ENCODE peak calls at places on chromosomes 5 and 9, in six cellular contexts. D, X, G, Z, T and K are unnamed samples.

GRCh38 chr5:98314262-98314661 is 459.2 kb upstream of the RGMB start:
- DNase-seq in X (no peak), D (peak), Z (no peak), T (no peak), G (no peak), K (no peak)

GRCh38 chr9:21801683-21802417 is 586 bp upstream of the MTAP start:
- DNase-seq in Z (peak), T (peak), X (peak), D (peak), G (peak), K (peak)

GRCh38 chr9:2767800-2768199 is 50.5 kb downstream of the KCNV2 start:
- DNase-seq in T (no peak), X (no peak), G (no peak), D (no peak), Z (no peak), K (no peak)

GRCh38 chr5:138641547-138642298 is 66.5 kb upstream of the HSPA9 start:
- DNase-seq in G (peak), T (peak), X (no peak), Z (peak), D (peak), K (peak)

GRCh38 chr5:32951878-32952277 is 240.8 kb downstream of the NPR3 start:
- DNase-seq in Z (no peak), G (no peak), T (no peak), X (no peak), D (no peak), K (no peak)

GRCh38 chr5:38871790-38872551 is 26.2 kb downstream of the OSMR start:
- DNase-seq in G (no peak), Z (no peak), T (no peak), D (peak), X (no peak), K (no peak)

GRCh38 chr9:942805-943580 is 33.5 kb upstream of the DMRT3 start:
- DNase-seq in T (no peak), X (no peak), D (no peak), G (no peak), Z (no peak), K (no peak)

GRCh38 chr5:170034231-170034630 is 53.9 kb upstream of the INSYN2B start:
- DNase-seq in T (no peak), Z (no peak), D (no peak), X (no peak), G (no peak), K (no peak)